ENCODE peak calls at places on chromosomes 11 and 22, in eight cellular contexts. H is NCI-H1930, O is choroid plexus epithelial cell, Y is iris pigment epithelial cell, X is NCI-H345, S is GM23338, E is astrocyte, M is lower lobe of right lung. Q is an unnamed sample.
A peak's percentile ranks its signal among the peaks of the same experiment; 100 is the strongest.

GRCh38 chr22:20090730-20091240 is 10.7 kb downstream of the DGCR8 start:
- DNase-seq in Y (no peak), O (no peak), E (no peak), X (no peak), M (peak; percentile 13), S (no peak), H (no peak), Q (no peak)

GRCh38 chr22:29767289-29768051 is at the start of gene UQCR10:
- DNase-seq in E (peak; percentile 79), O (peak; percentile 94), M (peak; percentile 98), X (peak; percentile 85), Y (peak; percentile 89), S (peak; percentile 95), H (peak; percentile 86), Q (peak; percentile 99)

GRCh38 chr22:32334640-32335365 is 22.9 kb upstream of the RFPL3 start:
- DNase-seq in O (no peak), Y (no peak), S (no peak), H (no peak), X (no peak), E (peak; percentile 0), M (no peak), Q (peak; percentile 53)

GRCh38 chr11:1770528-1770927 is 6.8 kb upstream of the CTSD start:
- DNase-seq in E (no peak), O (no peak), S (no peak), Y (no peak), H (no peak), X (no peak), M (no peak), Q (peak; percentile 62)

GRCh38 chr11:85167038-85167437 is 460.1 kb downstream of the DLG2 start:
- DNase-seq in E (peak; percentile 1), Y (no peak), M (no peak), X (no peak), H (no peak), S (no peak), O (no peak), Q (no peak)

GRCh38 chr22:46432164-46433068 is 96.9 kb downstream of the TRMU start:
- DNase-seq in H (no peak), M (no peak), E (no peak), Y (no peak), S (no peak), X (no peak), O (peak; percentile 13), Q (no peak)

GRCh38 chr11:131895865-131896264 is 525.5 kb downstream of the NTM start:
- DNase-seq in H (no peak), S (no peak), E (no peak), O (no peak), X (no peak), Y (no peak), M (no peak), Q (no peak)

GRCh38 chr11:118786657-118787056 is 4.3 kb downstream of the DDX6 start:
- DNase-seq in X (no peak), Y (no peak), O (no peak), H (no peak), M (no peak), S (no peak), E (no peak), Q (no peak)

GRCh38 chr11:95465887-95466286 is 234.9 kb upstream of the SESN3 start:
- DNase-seq in O (no peak), H (no peak), S (no peak), Y (no peak), E (no peak), M (no peak), X (no peak), Q (no peak)

GRCh38 chr22:25488244-25489020 is 76.0 kb upstream of the GRK3 start:
- DNase-seq in H (no peak), M (peak; percentile 59), O (peak; percentile 91), S (no peak), X (peak; percentile 59), Y (peak; percentile 83), E (peak; percentile 82), Q (no peak)

GRCh38 chr11:46658259-46658658 is 40.9 kb downstream of the ATG13 start:
- DNase-seq in E (peak; percentile 62), S (no peak), M (no peak), Y (peak; percentile 92), H (no peak), O (peak; percentile 91), X (no peak), Q (no peak)

GRCh38 chr11:131691558-131692041 is 321.2 kb downstream of the NTM start:
- DNase-seq in H (no peak), O (peak; percentile 46), S (peak; percentile 80), Y (peak; percentile 37), X (no peak), E (no peak), M (no peak), Q (peak; percentile 71)

GRCh38 chr11:1528710-1529109 is 42.1 kb upstream of the MOB2 start:
- DNase-seq in S (no peak), O (no peak), H (no peak), X (no peak), M (no peak), Y (no peak), E (no peak), Q (peak; percentile 39)

GRCh38 chr11:17547051-17547577 is at the start of gene OTOG:
- DNase-seq in O (peak; percentile 15), H (no peak), Y (no peak), E (no peak), X (peak; percentile 76), M (no peak), S (peak; percentile 95), Q (no peak)

GRCh38 chr11:106540001-106540400 is 462.5 kb downstream of the AASDHPPT start:
- DNase-seq in S (no peak), Y (no peak), X (no peak), E (no peak), H (no peak), M (no peak), O (no peak), Q (no peak)

GRCh38 chr11:11464555-11464954 is 111.5 kb upstream of the CSNK2A3 start:
- DNase-seq in M (no peak), H (no peak), S (no peak), O (no peak), E (no peak), Y (peak; percentile 18), X (no peak), Q (no peak)

GRCh38 chr11:60528465-60528864 is 13.3 kb downstream of the MS4A13 start:
- DNase-seq in X (no peak), M (no peak), O (no peak), E (no peak), S (no peak), H (no peak), Y (no peak), Q (no peak)

GRCh38 chr22:44412136-44412731 is 85.8 kb downstream of the RTL6 start:
- DNase-seq in S (no peak), X (no peak), Y (no peak), O (no peak), E (no peak), H (no peak), M (peak; percentile 30), Q (no peak)

GRCh38 chr11:298406-299065 is 790 bp downstream of the IFITM5 start:
- DNase-seq in M (peak; percentile 49), O (no peak), E (no peak), Y (no peak), H (no peak), X (no peak), S (no peak), Q (peak; percentile 37)

GRCh38 chr22:50186789-50187523 is 1.2 kb downstream of the TRABD start:
- DNase-seq in Y (peak; percentile 29), O (peak; percentile 35), X (peak; percentile 18), M (peak; percentile 51), E (no peak), H (no peak), S (peak; percentile 44), Q (peak; percentile 75)